ENCODE peak calls at places on chromosome 9, in six cellular contexts. E is foreskin fibroblast, X is AG04450, T is endodermal cell, R is spleen, I is endothelial cell. B is an unnamed sample.

GRCh38 chr9:131319486-131319885 is 30.0 kb downstream of the PLPP7 start:
- DNase-seq in R (peak), X (no peak), E (no peak), T (no peak), I (no peak), B (no peak)

GRCh38 chr9:81575976-81576375 is 113.4 kb downstream of the TLE1 start:
- DNase-seq in E (peak), I (no peak), X (peak), T (no peak), R (no peak), B (no peak)

GRCh38 chr9:87513171-87513570 is 15.5 kb downstream of the DAPK1 start:
- DNase-seq in E (no peak), T (no peak), R (no peak), I (no peak), X (no peak), B (no peak)

GRCh38 chr9:72929542-72929941 is 23.3 kb downstream of the ALDH1A1 start:
- DNase-seq in T (no peak), E (no peak), R (no peak), I (no peak), X (no peak), B (no peak)

GRCh38 chr9:27394826-27395201 is 97.9 kb upstream of the EQTN start:
- DNase-seq in T (no peak), E (no peak), R (no peak), X (no peak), I (no peak), B (no peak)

GRCh38 chr9:20428976-20429375 is 193.3 kb downstream of the MLLT3 start:
- DNase-seq in E (no peak), R (no peak), I (no peak), T (no peak), X (no peak), B (no peak)

GRCh38 chr9:3773661-3774060 is 247.9 kb upstream of the RFX3 start:
- DNase-seq in I (no peak), E (no peak), R (no peak), X (no peak), T (no peak), B (no peak)

GRCh38 chr9:102206432-102206831 is 468.0 kb upstream of the GRIN3A start:
- DNase-seq in I (no peak), R (no peak), E (no peak), X (no peak), T (no peak), B (no peak)

GRCh38 chr9:137244486-137245449 is 3.7 kb downstream of the TUBB4B start:
- DNase-seq in R (no peak), X (no peak), I (no peak), E (no peak), T (peak), B (no peak)

GRCh38 chr9:63816742-63817621 is 1468.0 kb downstream of the FOXD4L5 start:
- DNase-seq in R (peak), T (peak), I (peak), X (peak), E (peak), B (peak)

GRCh38 chr9:101437806-101438232 is 2.2 kb upstream of the ALDOB start:
- DNase-seq in R (peak), E (no peak), X (no peak), I (no peak), T (no peak), B (no peak)

GRCh38 chr9:38374847-38375571 is 17.5 kb upstream of the ALDH1B1 start:
- DNase-seq in E (no peak), R (no peak), T (peak), X (no peak), I (no peak), B (no peak)

GRCh38 chr9:15592317-15592716 is 39.5 kb downstream of the CCDC171 start:
- DNase-seq in T (no peak), E (no peak), I (no peak), R (no peak), X (no peak), B (no peak)

GRCh38 chr9:19102181-19102630 is 498 bp downstream of the HAUS6 start:
- DNase-seq in E (peak), R (peak), T (peak), X (no peak), I (peak), B (no peak)

GRCh38 chr9:16870606-16871357 is at the start of gene BNC2:
- DNase-seq in X (no peak), I (peak), E (peak), T (peak), R (no peak), B (peak)

GRCh38 chr9:81416476-81417298 is 272.7 kb downstream of the TLE1 start:
- DNase-seq in X (no peak), T (no peak), R (no peak), E (no peak), I (no peak), B (no peak)

GRCh38 chr9:98823666-98824334 is 16.3 kb downstream of the GALNT12 start:
- DNase-seq in X (no peak), R (no peak), E (no peak), T (no peak), I (no peak), B (no peak)

GRCh38 chr9:36891341-36891811 is 142.7 kb downstream of the PAX5 start:
- DNase-seq in R (peak), X (no peak), T (no peak), E (no peak), I (no peak), B (no peak)

GRCh38 chr9:127206666-127207065 is 57.9 kb upstream of the GARNL3 start:
- DNase-seq in R (no peak), I (no peak), E (no peak), T (no peak), X (no peak), B (no peak)

GRCh38 chr9:69412741-69413150 is 87.7 kb downstream of the ENTREP1 start:
- DNase-seq in E (peak), I (peak), X (peak), R (no peak), T (peak), B (no peak)

DNA sequence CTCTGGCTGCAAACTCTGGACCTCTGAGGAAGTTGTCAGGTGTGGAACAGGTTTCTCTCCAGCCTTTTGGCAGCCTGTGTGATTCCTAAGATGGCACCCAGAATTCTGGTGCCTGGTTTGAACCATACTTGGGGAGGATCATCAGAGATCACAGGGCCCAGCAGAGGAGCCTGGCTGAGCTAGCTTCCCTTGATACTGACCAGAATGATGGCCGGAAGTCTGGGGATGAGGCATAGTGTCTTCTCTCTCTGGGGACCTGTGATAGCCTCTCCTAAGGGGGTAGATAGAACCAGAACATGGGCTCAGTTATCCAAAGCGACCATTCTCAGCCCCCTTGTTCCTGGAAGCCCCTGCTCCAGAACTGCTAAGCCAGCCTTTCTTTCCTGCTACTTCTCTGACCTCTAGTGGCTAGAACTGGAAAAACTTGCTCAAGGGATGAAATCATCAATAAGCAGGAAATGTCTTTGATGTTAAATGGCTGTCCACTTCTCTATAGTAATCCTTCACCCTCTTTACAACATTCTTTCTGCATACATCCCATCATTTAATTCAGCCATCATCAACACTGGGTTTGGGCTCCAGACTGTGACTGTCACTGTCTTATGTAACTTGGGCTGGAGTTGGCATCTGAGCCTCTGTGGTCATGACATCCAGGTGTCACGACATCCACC is 55.1 kb downstream of the C9orf152 start:
- DNase-seq in I (peak), T (peak), X (no peak), E (peak), R (no peak), B (no peak)
- TF ChIP-seq CTCF in I (peak), T (peak), X (peak), E (peak), R (peak), B (peak)

GRCh38 chr9:107755267-107755666 is 265.7 kb upstream of the KLF4 start:
- DNase-seq in R (no peak), T (no peak), X (no peak), I (no peak), E (peak), B (no peak)
- TF ChIP-seq CTCF in R (no peak), T (no peak), X (no peak), I (no peak), E (no peak), B (no peak)

DNA sequence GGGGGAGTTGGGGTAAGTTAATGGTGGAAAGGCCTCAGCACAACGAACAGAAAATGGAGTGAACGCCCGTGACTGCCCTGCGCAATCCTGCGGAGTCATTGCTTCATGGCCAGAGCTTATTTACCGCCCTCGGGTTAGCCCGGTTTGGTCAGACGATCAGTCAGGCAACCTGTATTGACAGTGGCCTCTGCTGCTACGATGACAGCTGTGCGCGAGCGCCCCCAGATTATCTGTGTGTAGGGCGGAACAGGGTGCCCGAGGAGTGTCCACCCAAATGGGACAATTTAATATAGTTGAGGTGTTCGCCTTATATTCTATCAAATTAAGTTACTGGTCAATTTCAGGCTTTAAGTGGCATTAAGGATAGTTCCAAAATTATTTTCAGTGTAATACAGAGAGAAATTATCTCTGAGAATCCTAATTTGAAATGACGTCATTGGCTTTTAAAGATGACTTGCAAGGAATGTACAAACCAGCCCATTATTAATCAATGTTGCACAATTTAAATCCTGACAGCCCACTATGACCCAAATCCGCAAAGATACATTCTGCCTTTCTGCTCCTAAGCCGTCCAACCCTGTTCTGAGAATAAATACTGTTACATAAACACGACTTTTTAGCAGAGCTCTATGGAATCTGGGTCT is 879 bp upstream of the UBQLN1 start:
- DNase-seq in T (peak), I (peak), E (peak), X (no peak), R (peak), B (peak)
- TF ChIP-seq CTCF in T (peak), I (no peak), E (no peak), X (no peak), R (no peak), B (no peak)

GRCh38 chr9:126205260-126205659 is 121.4 kb upstream of the MVB12B start:
- DNase-seq in I (no peak), T (peak), X (no peak), E (peak), R (no peak), B (no peak)

GRCh38 chr9:126204708-126205225 is 121.9 kb upstream of the MVB12B start:
- DNase-seq in R (no peak), I (no peak), E (no peak), T (no peak), X (no peak), B (no peak)

GRCh38 chr9:126206099-126206498 is 120.5 kb upstream of the MVB12B start:
- DNase-seq in R (no peak), E (no peak), X (no peak), T (peak), I (no peak), B (no peak)

GRCh38 chr9:126204197-126204596 is 122.4 kb upstream of the MVB12B start:
- DNase-seq in T (peak), I (no peak), R (no peak), E (no peak), X (no peak), B (no peak)

GRCh38 chr9:126203313-126203712 is 123.3 kb upstream of the MVB12B start:
- DNase-seq in E (no peak), I (no peak), R (no peak), T (peak), X (no peak), B (no peak)
- TF ChIP-seq CTCF in E (no peak), I (no peak), R (no peak), T (peak), X (peak), B (peak)

DNA sequence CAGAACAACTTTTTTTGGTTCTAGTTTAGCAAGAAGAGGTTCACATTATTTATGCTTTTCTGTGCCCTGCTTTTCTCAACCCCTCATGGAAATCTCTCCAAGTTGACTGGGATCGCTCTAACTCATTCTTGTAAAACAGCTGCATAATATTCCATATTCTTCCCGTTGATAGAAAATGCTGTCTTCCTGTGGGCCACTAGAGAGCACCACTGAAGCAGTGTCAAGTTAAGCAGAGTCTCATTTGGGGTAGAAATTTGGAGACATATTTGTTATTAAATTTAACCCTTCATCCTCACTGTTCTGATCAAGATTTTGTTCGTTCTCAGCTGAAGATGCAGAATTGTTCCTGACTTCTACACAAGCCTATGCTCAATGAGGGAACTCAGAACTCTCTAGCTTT is 140.1 kb downstream of the CEMIP2 start:
- DNase-seq in T (no peak), R (no peak), E (peak), X (no peak), I (no peak), B (no peak)
- TF ChIP-seq CTCF in T (peak), R (peak), E (peak), X (peak), I (no peak), B (no peak)

GRCh38 chr9:22002038-22002437 is 7.1 kb downstream of the CDKN2B start:
- DNase-seq in R (no peak), I (no peak), T (no peak), E (no peak), X (no peak), B (no peak)

GRCh38 chr9:22005700-22006605 is 3.2 kb downstream of the CDKN2B start:
- DNase-seq in R (peak), X (no peak), I (peak), T (peak), E (peak), B (peak)

GRCh38 chr9:22009563-22009867 is 410 bp upstream of the CDKN2B start:
- DNase-seq in I (no peak), E (no peak), T (no peak), R (no peak), X (no peak), B (no peak)

GRCh38 chr9:22008662-22009562 is at the start of gene CDKN2B:
- DNase-seq in I (peak), E (peak), X (peak), R (peak), T (peak), B (peak)

GRCh38 chr9:22005083-22005699 is 3.9 kb downstream of the CDKN2B start:
- DNase-seq in R (no peak), I (peak), E (peak), X (no peak), T (peak), B (no peak)
- TF ChIP-seq CTCF in R (no peak), I (no peak), E (peak), X (peak), T (peak), B (peak)

GRCh38 chr9:97309260-97309659 is 1.8 kb downstream of the CCDC180 start:
- DNase-seq in I (no peak), T (no peak), X (no peak), E (no peak), R (no peak), B (no peak)

GRCh38 chr9:97304586-97304985 is 2.9 kb upstream of the CCDC180 start:
- DNase-seq in T (no peak), E (no peak), X (no peak), R (no peak), I (no peak), B (no peak)

GRCh38 chr9:97307500-97308163 is at the start of gene CCDC180:
- DNase-seq in E (peak), T (no peak), I (no peak), R (peak), X (no peak), B (no peak)

GRCh38 chr9:97305501-97306298 is 1.8 kb upstream of the CCDC180 start:
- DNase-seq in T (no peak), X (no peak), I (no peak), E (no peak), R (no peak), B (no peak)

GRCh38 chr9:97307091-97307490 is 368 bp upstream of the CCDC180 start:
- DNase-seq in R (peak), E (peak), X (peak), T (peak), I (peak), B (no peak)
- TF ChIP-seq CTCF in R (no peak), E (no peak), X (peak), T (peak), I (no peak), B (peak)

DNA sequence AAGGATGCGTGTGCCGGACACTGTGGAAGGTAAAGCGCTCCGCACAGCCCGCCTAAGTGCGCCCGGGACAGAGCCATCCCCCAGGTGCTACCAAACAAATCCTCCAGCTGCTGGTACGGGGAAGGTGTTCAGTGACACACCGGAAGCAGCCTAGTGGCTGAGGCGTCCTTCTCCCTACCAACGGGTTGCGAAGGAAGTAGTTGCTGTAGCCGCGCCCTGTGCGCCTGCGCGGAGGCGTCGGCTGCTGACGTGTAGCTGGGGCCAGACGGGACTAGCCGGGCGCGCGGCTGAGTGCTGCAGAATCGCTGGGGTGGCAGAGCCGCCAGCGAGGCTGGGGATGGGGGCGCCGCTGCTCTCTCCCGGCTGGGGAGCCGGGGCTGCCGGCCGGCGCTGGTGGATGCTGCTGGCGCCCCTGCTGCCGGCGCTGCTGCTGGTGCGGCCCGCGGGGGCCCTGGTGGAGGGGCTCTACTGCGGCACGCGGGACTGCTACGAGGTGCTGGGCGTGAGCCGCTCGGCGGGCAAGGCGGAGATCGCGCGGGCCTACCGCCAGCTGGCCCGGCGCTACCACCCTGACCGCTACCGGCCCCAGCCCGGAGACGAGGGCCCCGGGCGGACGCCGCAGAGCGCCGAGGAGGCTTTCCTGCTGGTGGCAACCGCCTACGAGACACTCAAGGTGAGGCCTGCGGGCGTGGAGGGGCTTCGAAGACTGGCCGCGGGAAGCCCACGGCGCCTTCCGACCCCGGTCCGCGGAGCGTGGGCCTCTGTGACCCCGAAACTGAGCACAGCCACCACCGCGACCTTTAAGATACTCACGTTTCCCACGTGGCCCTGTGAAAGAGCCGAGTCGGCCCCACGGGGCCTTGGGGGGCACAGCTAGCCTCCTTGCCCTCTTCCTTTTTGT is at the start of gene DNAJC25:
- DNase-seq in E (peak), T (peak), I (peak), X (peak), R (peak), B (peak)
- TF ChIP-seq CTCF in E (no peak), T (peak), I (no peak), X (no peak), R (peak), B (peak)

DNA sequence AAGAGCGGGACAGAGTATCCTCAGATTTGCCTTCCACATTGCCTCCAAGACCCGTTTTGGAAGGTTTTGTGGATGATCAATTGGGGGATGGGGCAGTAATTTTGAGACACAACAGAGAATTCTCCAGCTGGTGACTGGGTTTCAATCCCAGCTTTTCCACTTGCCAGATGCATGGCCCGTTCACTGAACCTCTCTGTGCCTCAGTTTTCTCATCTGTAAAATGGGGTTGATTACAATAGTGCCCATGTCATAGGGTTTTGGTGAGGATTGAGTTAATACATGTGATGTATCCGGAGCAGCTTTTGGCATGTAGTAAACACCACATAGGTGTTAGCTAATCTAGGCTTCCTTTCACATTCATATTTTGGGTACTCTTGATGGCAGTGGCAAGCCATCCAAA is 59.7 kb downstream of the PSAT1 start:
- DNase-seq in X (no peak), T (no peak), I (no peak), E (no peak), R (no peak), B (no peak)
- TF ChIP-seq CTCF in X (no peak), T (no peak), I (no peak), E (no peak), R (no peak), B (no peak)

B was measured in type B pancreatic cell.